ENCODE peak calls at places on chromosomes 16 and 17, in four cellular contexts. One of them, this sample, is unnamed.

GRCh38 chr17:64358261-64358788 is 32.3 kb downstream of the PECAM1 start:
- DNase-seq in A549: no peak
- DNase-seq in stimulated activated CD8-positive, alpha-beta memory T cell treated with anti-CD3 and anti-CD28 coated beads, Interleukin-4, amount 100 ng/mL, for 1 hour: no peak
- DNase-seq in fibroblast of lung: peak; percentile 27
- DNase-seq in this sample: no peak

GRCh38 chr17:59330314-59330942 is 1.0 kb upstream of the YPEL2 start:
- DNase-seq in A549: peak; percentile 76
- DNase-seq in stimulated activated CD8-positive, alpha-beta memory T cell treated with anti-CD3 and anti-CD28 coated beads, Interleukin-4, amount 100 ng/mL, for 1 hour: no peak
- DNase-seq in fibroblast of lung: no peak
- DNase-seq in this sample: no peak

GRCh38 chr17:80790981-80791742 is 200.5 kb upstream of the CHMP6 start:
- DNase-seq in A549: no peak
- DNase-seq in stimulated activated CD8-positive, alpha-beta memory T cell treated with anti-CD3 and anti-CD28 coated beads, Interleukin-4, amount 100 ng/mL, for 1 hour: no peak
- DNase-seq in fibroblast of lung: peak; percentile 38
- DNase-seq in this sample: no peak

GRCh38 chr17:17818088-17818526 is 18.7 kb downstream of the SREBF1 start:
- DNase-seq in A549: no peak
- DNase-seq in stimulated activated CD8-positive, alpha-beta memory T cell treated with anti-CD3 and anti-CD28 coated beads, Interleukin-4, amount 100 ng/mL, for 1 hour: no peak
- DNase-seq in fibroblast of lung: peak; percentile 36
- DNase-seq in this sample: no peak

GRCh38 chr17:67546578-67547527 is 169.8 kb downstream of the PITPNC1 start:
- DNase-seq in A549: no peak
- DNase-seq in stimulated activated CD8-positive, alpha-beta memory T cell treated with anti-CD3 and anti-CD28 coated beads, Interleukin-4, amount 100 ng/mL, for 1 hour: no peak
- DNase-seq in fibroblast of lung: peak; percentile 55
- DNase-seq in this sample: no peak

GRCh38 chr17:82671071-82671470 is 22.8 kb upstream of the WDR45B start:
- DNase-seq in A549: no peak
- DNase-seq in stimulated activated CD8-positive, alpha-beta memory T cell treated with anti-CD3 and anti-CD28 coated beads, Interleukin-4, amount 100 ng/mL, for 1 hour: no peak
- DNase-seq in fibroblast of lung: no peak
- DNase-seq in this sample: no peak

GRCh38 chr17:82754297-82755208 is 2.7 kb downstream of the TBCD start:
- DNase-seq in A549: no peak
- DNase-seq in stimulated activated CD8-positive, alpha-beta memory T cell treated with anti-CD3 and anti-CD28 coated beads, Interleukin-4, amount 100 ng/mL, for 1 hour: no peak
- DNase-seq in fibroblast of lung: peak; percentile 65
- DNase-seq in this sample: no peak

GRCh38 chr17:2844386-2844785 is 48.1 kb downstream of the RAP1GAP2 start:
- DNase-seq in A549: peak; percentile 76
- DNase-seq in stimulated activated CD8-positive, alpha-beta memory T cell treated with anti-CD3 and anti-CD28 coated beads, Interleukin-4, amount 100 ng/mL, for 1 hour: no peak
- DNase-seq in fibroblast of lung: no peak
- DNase-seq in this sample: no peak

GRCh38 chr17:42598905-42599304 is 10.3 kb downstream of the RETREG3 start:
- DNase-seq in A549: no peak
- DNase-seq in stimulated activated CD8-positive, alpha-beta memory T cell treated with anti-CD3 and anti-CD28 coated beads, Interleukin-4, amount 100 ng/mL, for 1 hour: no peak
- DNase-seq in fibroblast of lung: no peak
- DNase-seq in this sample: no peak

GRCh38 chr17:31216053-31216751 is 80.8 kb downstream of the OMG start:
- DNase-seq in A549: peak; percentile 23
- DNase-seq in stimulated activated CD8-positive, alpha-beta memory T cell treated with anti-CD3 and anti-CD28 coated beads, Interleukin-4, amount 100 ng/mL, for 1 hour: no peak
- DNase-seq in fibroblast of lung: peak; percentile 77
- DNase-seq in this sample: no peak

GRCh38 chr17:15264542-15264941 is 584 bp downstream of the PMP22 start:
- DNase-seq in A549: no peak
- DNase-seq in stimulated activated CD8-positive, alpha-beta memory T cell treated with anti-CD3 and anti-CD28 coated beads, Interleukin-4, amount 100 ng/mL, for 1 hour: no peak
- DNase-seq in fibroblast of lung: no peak
- DNase-seq in this sample: no peak

GRCh38 chr16:85426806-85427205 is 186.3 kb upstream of the GSE1 start:
- DNase-seq in A549: no peak
- DNase-seq in stimulated activated CD8-positive, alpha-beta memory T cell treated with anti-CD3 and anti-CD28 coated beads, Interleukin-4, amount 100 ng/mL, for 1 hour: no peak
- DNase-seq in fibroblast of lung: no peak
- DNase-seq in this sample: no peak

GRCh38 chr17:158379-158778 is 21.0 kb downstream of the SCGB1C2 start:
- DNase-seq in A549: no peak
- DNase-seq in stimulated activated CD8-positive, alpha-beta memory T cell treated with anti-CD3 and anti-CD28 coated beads, Interleukin-4, amount 100 ng/mL, for 1 hour: no peak
- DNase-seq in fibroblast of lung: no peak
- DNase-seq in this sample: no peak

GRCh38 chr16:85220125-85220839 is 108.0 kb upstream of the CIBAR2 start:
- DNase-seq in A549: no peak
- DNase-seq in stimulated activated CD8-positive, alpha-beta memory T cell treated with anti-CD3 and anti-CD28 coated beads, Interleukin-4, amount 100 ng/mL, for 1 hour: no peak
- DNase-seq in fibroblast of lung: peak; percentile 88
- DNase-seq in this sample: no peak

GRCh38 chr16:29765167-29766032 is 12.7 kb upstream of the ZG16 start:
- DNase-seq in A549: no peak
- DNase-seq in stimulated activated CD8-positive, alpha-beta memory T cell treated with anti-CD3 and anti-CD28 coated beads, Interleukin-4, amount 100 ng/mL, for 1 hour: no peak
- DNase-seq in fibroblast of lung: no peak
- DNase-seq in this sample: no peak

GRCh38 chr16:50297301-50298074 is 31.1 kb downstream of the ADCY7 start:
- DNase-seq in A549: no peak
- DNase-seq in stimulated activated CD8-positive, alpha-beta memory T cell treated with anti-CD3 and anti-CD28 coated beads, Interleukin-4, amount 100 ng/mL, for 1 hour: no peak
- DNase-seq in fibroblast of lung: no peak
- DNase-seq in this sample: no peak

GRCh38 chr17:12789976-12790805 is 893 bp downstream of the ARHGAP44 start:
- DNase-seq in A549: no peak
- DNase-seq in stimulated activated CD8-positive, alpha-beta memory T cell treated with anti-CD3 and anti-CD28 coated beads, Interleukin-4, amount 100 ng/mL, for 1 hour: no peak
- DNase-seq in fibroblast of lung: no peak
- DNase-seq in this sample: no peak

GRCh38 chr17:63450551-63450950 is 4.4 kb upstream of the CYB561 start:
- DNase-seq in A549: no peak
- DNase-seq in stimulated activated CD8-positive, alpha-beta memory T cell treated with anti-CD3 and anti-CD28 coated beads, Interleukin-4, amount 100 ng/mL, for 1 hour: no peak
- DNase-seq in fibroblast of lung: peak; percentile 27
- DNase-seq in this sample: no peak

GRCh38 chr16:81861915-81862314 is 82.8 kb downstream of the PLCG2 start:
- DNase-seq in A549: no peak
- DNase-seq in stimulated activated CD8-positive, alpha-beta memory T cell treated with anti-CD3 and anti-CD28 coated beads, Interleukin-4, amount 100 ng/mL, for 1 hour: no peak
- DNase-seq in fibroblast of lung: no peak
- DNase-seq in this sample: no peak

GRCh38 chr17:80948091-80948960 is 43.3 kb upstream of the CHMP6 start:
- DNase-seq in A549: no peak
- DNase-seq in stimulated activated CD8-positive, alpha-beta memory T cell treated with anti-CD3 and anti-CD28 coated beads, Interleukin-4, amount 100 ng/mL, for 1 hour: no peak
- DNase-seq in fibroblast of lung: no peak
- DNase-seq in this sample: no peak

GRCh38 chr17:7413346-7413985 is 5.8 kb downstream of the NLGN2 start:
- DNase-seq in A549: no peak
- DNase-seq in stimulated activated CD8-positive, alpha-beta memory T cell treated with anti-CD3 and anti-CD28 coated beads, Interleukin-4, amount 100 ng/mL, for 1 hour: no peak
- DNase-seq in fibroblast of lung: peak; percentile 48
- DNase-seq in this sample: no peak

GRCh38 chr17:70166571-70166970 is 2.8 kb upstream of the KCNJ2 start:
- DNase-seq in A549: no peak
- DNase-seq in stimulated activated CD8-positive, alpha-beta memory T cell treated with anti-CD3 and anti-CD28 coated beads, Interleukin-4, amount 100 ng/mL, for 1 hour: no peak
- DNase-seq in fibroblast of lung: no peak
- DNase-seq in this sample: no peak

GRCh38 chr17:80777274-80777673 is 214.4 kb upstream of the CHMP6 start:
- DNase-seq in A549: no peak
- DNase-seq in stimulated activated CD8-positive, alpha-beta memory T cell treated with anti-CD3 and anti-CD28 coated beads, Interleukin-4, amount 100 ng/mL, for 1 hour: no peak
- DNase-seq in fibroblast of lung: no peak
- DNase-seq in this sample: no peak

GRCh38 chr17:49287481-49287880 is 56.9 kb upstream of the PHOSPHO1 start:
- DNase-seq in A549: no peak
- DNase-seq in stimulated activated CD8-positive, alpha-beta memory T cell treated with anti-CD3 and anti-CD28 coated beads, Interleukin-4, amount 100 ng/mL, for 1 hour: no peak
- DNase-seq in fibroblast of lung: no peak
- DNase-seq in this sample: no peak

GRCh38 chr17:77308768-77309726 is 168.3 kb downstream of the SEC14L1 start:
- DNase-seq in A549: no peak
- DNase-seq in stimulated activated CD8-positive, alpha-beta memory T cell treated with anti-CD3 and anti-CD28 coated beads, Interleukin-4, amount 100 ng/mL, for 1 hour: no peak
- DNase-seq in fibroblast of lung: peak; percentile 82
- DNase-seq in this sample: no peak

GRCh38 chr17:81921996-81922565 is 4.1 kb upstream of the SIRT7 start:
- DNase-seq in A549: no peak
- DNase-seq in stimulated activated CD8-positive, alpha-beta memory T cell treated with anti-CD3 and anti-CD28 coated beads, Interleukin-4, amount 100 ng/mL, for 1 hour: no peak
- DNase-seq in fibroblast of lung: no peak
- DNase-seq in this sample: no peak

GRCh38 chr17:77496831-77497577 is 356.2 kb downstream of the SEC14L1 start:
- DNase-seq in A549: no peak
- DNase-seq in stimulated activated CD8-positive, alpha-beta memory T cell treated with anti-CD3 and anti-CD28 coated beads, Interleukin-4, amount 100 ng/mL, for 1 hour: no peak
- DNase-seq in fibroblast of lung: no peak
- DNase-seq in this sample: no peak

GRCh38 chr17:40817103-40817682 is 5.2 kb downstream of the KRT10 start:
- DNase-seq in A549: no peak
- DNase-seq in stimulated activated CD8-positive, alpha-beta memory T cell treated with anti-CD3 and anti-CD28 coated beads, Interleukin-4, amount 100 ng/mL, for 1 hour: no peak
- DNase-seq in fibroblast of lung: no peak
- DNase-seq in this sample: no peak

GRCh38 chr17:31696184-31696602 is 162.9 kb downstream of the COPRS start:
- DNase-seq in A549: no peak
- DNase-seq in stimulated activated CD8-positive, alpha-beta memory T cell treated with anti-CD3 and anti-CD28 coated beads, Interleukin-4, amount 100 ng/mL, for 1 hour: no peak
- DNase-seq in fibroblast of lung: peak; percentile 95
- DNase-seq in this sample: peak; percentile 95